ENCODE peak calls at places on chromosomes 11 and 22, in four cellular contexts. H is mammary epithelial cell, E is IMR-90, C is neuronal stem cell. D is an unnamed sample.
A peak's percentile ranks its signal among the peaks of the same experiment; 100 is the strongest.

GRCh38 chr11:25991476-25991875 is 340.5 kb upstream of the ANO3 start:
- DNase-seq in E (no peak), H (no peak), C (no peak), D (no peak)

GRCh38 chr11:46347637-46348311 is 511 bp downstream of the DGKZ start:
- DNase-seq in E (no peak), H (no peak), C (no peak), D (no peak)

GRCh38 chr11:125451400-125452124 is 44.5 kb downstream of the FEZ1 start:
- DNase-seq in C (peak; percentile 76), H (peak; percentile 43), E (peak; percentile 25), D (no peak)

GRCh38 chr11:111944139-111944538 is 7.0 kb downstream of the DIXDC1 start:
- DNase-seq in H (peak; percentile 58), E (peak; percentile 87), C (no peak), D (no peak)

GRCh38 chr22:41777749-41778395 is 22.6 kb upstream of the CCDC134 start:
- DNase-seq in E (no peak), C (no peak), H (peak; percentile 30), D (no peak)

GRCh38 chr11:107859459-107860239 is 1.1 kb upstream of the SLC35F2 start:
- DNase-seq in E (no peak), C (no peak), H (peak; percentile 27), D (peak; percentile 37)

GRCh38 chr11:65305501-65306268 is 9.0 kb upstream of the CDC42EP2 start:
- DNase-seq in H (no peak), C (no peak), E (peak; percentile 90), D (no peak)

GRCh38 chr11:76579047-76579751 is 91.3 kb downstream of the LRRC32 start:
- DNase-seq in H (no peak), E (no peak), C (no peak), D (no peak)

GRCh38 chr11:43797337-43797736 is 83.3 kb upstream of the ALKBH3 start:
- DNase-seq in H (no peak), C (no peak), E (no peak), D (no peak)

GRCh38 chr11:125236072-125236825 is 71.7 kb downstream of the PKNOX2 start:
- DNase-seq in E (no peak), H (no peak), C (no peak), D (no peak)

GRCh38 chr11:122686106-122686505 is 30.6 kb downstream of the UBASH3B start:
- DNase-seq in H (no peak), E (peak; percentile 42), C (no peak), D (no peak)

GRCh38 chr22:26169312-26170111 is at the start of gene SEZ6L:
- DNase-seq in E (no peak), H (no peak), C (peak; percentile 47), D (no peak)

GRCh38 chr11:120652705-120653335 is 141.3 kb downstream of the GRIK4 start:
- DNase-seq in C (no peak), E (peak; percentile 13), H (no peak), D (no peak)

GRCh38 chr11:34501500-34501899 is 12.1 kb downstream of the ELF5 start:
- DNase-seq in C (no peak), H (peak; percentile 59), E (peak; percentile 89), D (no peak)

GRCh38 chr11:15826826-15827225 is 529.5 kb downstream of the SOX6 start:
- DNase-seq in C (peak; percentile 73), H (peak; percentile 15), E (no peak), D (peak; percentile 4)

GRCh38 chr11:109695696-109696095 is 273.7 kb downstream of the C11orf87 start:
- DNase-seq in H (peak; percentile 72), E (peak; percentile 10), C (no peak), D (no peak)

GRCh38 chr22:38699143-38699542 is 1.6 kb downstream of the JOSD1 start:
- DNase-seq in E (no peak), H (no peak), C (no peak), D (no peak)

GRCh38 chr22:38697055-38697980 is 3.4 kb downstream of the JOSD1 start:
- DNase-seq in C (no peak), H (no peak), E (peak; percentile 58), D (no peak)

GRCh38 chr22:38699784-38700183 is 959 bp downstream of the JOSD1 start:
- DNase-seq in E (peak; percentile 62), C (no peak), H (peak; percentile 54), D (no peak)

GRCh38 chr22:38700271-38700788 is 413 bp downstream of the JOSD1 start:
- DNase-seq in E (no peak), H (peak; percentile 74), C (no peak), D (no peak)

DNA sequence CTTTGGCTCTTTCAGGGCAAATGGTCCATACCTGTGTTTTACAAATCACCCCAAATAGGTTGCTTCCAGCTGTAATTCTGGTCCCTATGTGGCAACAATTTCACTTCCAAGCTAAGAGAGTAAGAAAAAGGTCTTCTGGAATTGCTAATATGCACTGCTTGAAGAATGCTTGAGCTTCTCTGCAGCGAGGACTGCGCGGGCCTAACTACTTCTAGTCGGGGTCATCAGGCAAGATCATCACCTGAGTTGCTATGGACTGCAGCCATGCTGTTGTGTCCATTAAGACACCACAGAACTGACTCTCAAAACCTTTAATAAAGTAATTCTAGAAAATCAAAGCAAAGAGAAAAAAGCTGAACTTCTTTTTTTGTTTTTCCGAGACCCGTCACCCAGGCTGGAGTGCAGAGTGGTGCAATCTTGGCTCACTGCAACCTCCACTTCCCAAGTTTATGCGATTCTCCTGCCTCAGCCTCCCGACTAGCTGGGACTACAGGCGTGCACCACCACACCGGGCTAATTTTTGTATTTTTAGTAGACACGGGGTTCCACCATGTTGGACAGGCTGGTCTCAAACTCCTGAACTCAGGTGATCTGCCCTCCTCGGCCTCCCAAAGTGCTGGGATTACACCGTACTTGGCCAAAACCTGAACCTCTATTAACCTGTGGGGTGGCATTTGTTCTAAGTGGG is 2.2 kb downstream of the JOSD1 start:
- DNase-seq in E (no peak), H (no peak), C (no peak), D (no peak)
- H3K4me2 ChIP-seq in E (peak overlapping the region; percentile 100), H (peak overlapping the region; percentile 97), C (peak overlapping the region; percentile 78), D (peak overlapping the region; percentile 95)

DNA sequence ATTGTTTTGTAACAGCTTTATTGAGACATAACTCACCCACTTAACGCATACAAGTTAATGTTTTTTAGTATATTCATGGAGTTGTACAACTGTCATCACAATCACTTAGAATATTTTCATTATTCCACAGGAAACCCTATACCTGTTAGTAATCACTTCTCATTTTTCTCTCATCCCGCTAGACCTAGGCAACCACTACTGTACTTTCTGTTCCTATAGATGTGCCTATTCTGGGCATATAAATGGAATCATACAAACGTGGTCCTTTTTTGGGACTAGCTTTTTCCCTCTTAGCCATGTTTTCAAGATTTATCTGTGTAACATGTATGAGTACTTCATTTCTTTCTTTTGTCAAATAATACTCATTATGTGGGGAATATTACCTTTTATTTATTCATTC is 34.8 kb downstream of the PPP6R3 start:
- DNase-seq in C (no peak), H (no peak), E (no peak), D (no peak)
- H3K4me2 ChIP-seq in C (no peak overlapping the region), H (no peak overlapping the region), E (no peak overlapping the region), D (no peak overlapping the region)

GRCh38 chr11:128724891-128725611 is 31.2 kb downstream of the FLI1 start:
- DNase-seq in E (no peak), C (no peak), H (no peak), D (no peak)
- H3K4me2 ChIP-seq in E (no peak overlapping the region), C (no peak overlapping the region), H (no peak overlapping the region), D (no peak overlapping the region)

GRCh38 chr11:79383874-79384273 is 57.0 kb downstream of the TENM4 start:
- DNase-seq in E (no peak), C (no peak), H (no peak), D (no peak)
- H3K4me2 ChIP-seq in E (no peak overlapping the region), C (no peak overlapping the region), H (no peak overlapping the region), D (no peak overlapping the region)

GRCh38 chr11:1830119-1830499 is 4.7 kb upstream of the SYT8 start:
- DNase-seq in C (no peak), H (peak; percentile 47), E (no peak), D (no peak)

GRCh38 chr11:1832181-1832988 is 2.4 kb upstream of the SYT8 start:
- DNase-seq in H (no peak), C (peak; percentile 67), E (no peak), D (no peak)

GRCh38 chr11:1832989-1833365 is 1.8 kb upstream of the SYT8 start:
- DNase-seq in C (no peak), E (no peak), H (no peak), D (no peak)

GRCh38 chr11:1830500-1831223 is 4.1 kb upstream of the SYT8 start:
- DNase-seq in C (no peak), H (peak; percentile 98), E (no peak), D (no peak)

DNA sequence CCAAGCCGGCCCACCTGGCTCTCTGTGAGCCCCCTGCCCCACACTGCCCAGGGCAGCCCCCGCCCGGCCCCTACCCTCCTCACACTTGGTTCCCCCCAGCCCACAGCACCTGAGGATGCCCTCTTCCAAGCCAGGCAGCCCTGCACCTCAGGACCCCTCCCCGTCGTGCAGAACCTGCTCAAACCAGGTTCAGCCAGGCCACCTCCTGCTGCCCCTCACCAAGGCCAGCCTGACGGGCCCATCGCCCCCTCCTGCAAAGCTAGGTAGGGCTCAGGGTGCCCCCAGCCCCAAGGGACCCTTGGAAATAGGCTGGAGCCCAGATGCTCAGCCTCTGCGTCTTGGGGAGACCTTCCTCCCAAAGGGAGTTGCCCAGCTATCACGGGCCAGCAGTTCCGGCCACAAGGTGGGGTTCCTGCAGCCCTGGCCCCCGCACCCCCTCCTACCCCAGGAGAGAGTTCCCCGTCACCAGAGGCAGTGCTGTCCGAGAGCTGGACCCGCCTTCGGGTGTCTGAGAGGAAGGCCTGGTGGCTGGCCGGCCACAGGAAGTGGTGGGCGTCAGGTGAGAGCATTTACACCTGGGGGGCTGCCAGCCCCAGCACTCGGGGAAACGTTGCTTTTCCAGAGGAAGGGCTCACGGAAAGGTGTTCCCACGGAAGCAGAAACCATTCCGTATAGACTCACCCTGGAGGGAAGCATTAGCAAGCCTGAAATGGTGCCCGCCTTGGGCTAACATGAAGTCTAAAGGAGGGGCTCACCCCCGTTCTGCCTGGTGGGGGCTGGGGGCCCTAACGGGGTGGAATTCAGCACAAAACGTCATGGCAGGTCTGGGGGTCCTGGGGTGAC is 3.2 kb upstream of the SYT8 start:
- DNase-seq in C (no peak), H (no peak), E (no peak), D (no peak)
- H3K4me2 ChIP-seq in C (no peak overlapping the region), H (peak overlapping the region; percentile 72), E (no peak overlapping the region), D (peak overlapping the region; percentile 85)

DNA sequence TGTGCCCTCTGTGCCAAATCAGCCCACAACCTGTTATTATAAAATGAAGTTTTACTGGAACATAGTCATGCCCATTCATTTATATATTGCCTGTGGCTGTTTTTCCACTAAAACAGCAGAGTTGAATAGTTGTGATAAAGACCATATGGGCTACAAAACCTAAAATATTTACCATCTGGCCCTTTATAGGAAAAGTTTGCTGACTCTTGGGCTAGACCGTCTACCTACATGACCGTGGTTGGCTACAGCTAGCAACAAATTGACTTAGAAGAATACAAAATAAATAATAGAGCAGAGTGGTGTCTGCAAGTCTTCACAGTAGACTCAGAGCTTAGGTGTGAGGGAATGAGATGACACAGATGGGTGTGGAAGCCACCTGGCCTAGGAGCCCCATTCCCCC is 11.2 kb upstream of the IL18BP start:
- DNase-seq in C (no peak), H (no peak), E (no peak), D (no peak)
- H3K4me2 ChIP-seq in C (no peak overlapping the region), H (no peak overlapping the region), E (peak overlapping the region; percentile 20), D (no peak overlapping the region)